ENCODE peak calls at places on chromosomes 5 and 9, in ten cellular contexts. W is aorta; M is CD8-positive, alpha-beta memory T cell; Q is PC-3; H is gastrocnemius medialis; B is colonic mucosa; J is trophoblast cell; N is ascending aorta; R is endothelial cell of umbilical vein; F is sigmoid colon. P is an unnamed sample.

GRCh38 chr5:64397552-64397951 is 108.3 kb upstream of the RGS7BP start:
- DNase-seq in F (no peak), W (no peak), R (no peak), H (no peak), B (no peak), M (no peak), N (no peak), Q (no peak), J (no peak), P (no peak)

GRCh38 chr9:135914921-135915320 is 7.6 kb upstream of the CAMSAP1 start:
- DNase-seq in J (no peak), W (no peak), R (no peak), H (no peak), F (no peak), Q (peak; percentile 3), B (no peak), M (no peak), N (no peak), P (no peak)

GRCh38 chr5:38758774-38759423 is 86.9 kb upstream of the OSMR start:
- DNase-seq in B (no peak), Q (no peak), W (no peak), F (no peak), J (no peak), M (no peak), H (no peak), N (no peak), R (no peak), P (no peak)

GRCh38 chr9:14585730-14586473 is 107.3 kb downstream of the ZDHHC21 start:
- DNase-seq in H (no peak), B (no peak), F (no peak), J (no peak), R (no peak), M (no peak), W (no peak), N (no peak), Q (no peak), P (no peak)

GRCh38 chr5:107502711-107503110 is 168.0 kb downstream of the EFNA5 start:
- DNase-seq in F (no peak), M (no peak), Q (no peak), B (no peak), W (no peak), H (no peak), J (peak; percentile 55), R (no peak), N (no peak), P (no peak)

GRCh38 chr9:73782166-73782565 is 630.5 kb downstream of the ANXA1 start:
- DNase-seq in W (no peak), B (no peak), M (no peak), J (no peak), N (no peak), H (no peak), F (no peak), R (no peak), Q (no peak), P (no peak)

GRCh38 chr9:134425815-134426214 is 99.6 kb downstream of the RXRA start:
- DNase-seq in R (no peak), W (no peak), B (no peak), N (no peak), F (no peak), Q (no peak), J (no peak), H (no peak), M (no peak), P (no peak)

GRCh38 chr9:5509573-5509972 is 758 bp upstream of the PDCD1LG2 start:
- DNase-seq in H (no peak), M (no peak), N (no peak), Q (peak; percentile 91), J (peak; percentile 95), W (no peak), F (no peak), B (no peak), R (peak; percentile 91), P (no peak)

GRCh38 chr9:36450110-36450732 is 50.2 kb upstream of the RNF38 start:
- DNase-seq in J (peak; percentile 83), R (peak; percentile 50), M (no peak), H (no peak), B (peak; percentile 30), W (no peak), Q (peak; percentile 72), F (no peak), N (no peak), P (peak; percentile 41)

GRCh38 chr5:134948929-134949328 is 18.8 kb upstream of the CATSPER3 start:
- DNase-seq in Q (peak; percentile 60), R (peak; percentile 44), W (peak; percentile 79), B (peak; percentile 21), F (peak; percentile 77), N (no peak), M (no peak), H (peak; percentile 43), J (no peak), P (no peak)

GRCh38 chr5:176413255-176413565 is 3.1 kb downstream of the CLTB start:
- DNase-seq in J (no peak), M (no peak), B (no peak), Q (no peak), N (peak; percentile 74), H (no peak), R (no peak), F (no peak), W (peak; percentile 84), P (no peak)

GRCh38 chr9:33103381-33104110 is 27.1 kb upstream of the SMU1 start:
- DNase-seq in W (no peak), R (no peak), M (no peak), J (no peak), B (no peak), F (no peak), H (no peak), Q (no peak), N (no peak), P (no peak)

GRCh38 chr9:121075251-121076036 is 689 bp downstream of the CNTRL start:
- DNase-seq in N (no peak), F (no peak), M (no peak), B (no peak), Q (peak; percentile 19), J (peak; percentile 17), W (no peak), R (no peak), H (no peak), P (peak; percentile 29)

GRCh38 chr5:172188033-172188892 is at the start of gene STK10:
- DNase-seq in F (peak; percentile 96), H (peak; percentile 80), B (peak; percentile 90), Q (peak; percentile 89), W (peak; percentile 98), M (peak; percentile 84), N (peak; percentile 95), J (peak; percentile 94), R (peak; percentile 91), P (peak; percentile 88)

GRCh38 chr5:95448836-95449235 is 57.7 kb downstream of the FAM81B start:
- DNase-seq in M (no peak), J (no peak), N (no peak), Q (no peak), W (no peak), R (no peak), H (no peak), B (no peak), F (no peak), P (no peak)

GRCh38 chr9:125540497-125540896 is 166.5 kb downstream of the MAPKAP1 start:
- DNase-seq in N (no peak), R (no peak), H (no peak), M (no peak), J (peak; percentile 50), W (no peak), Q (peak; percentile 81), F (no peak), B (no peak), P (no peak)

GRCh38 chr9:12748016-12748415 is 26.8 kb upstream of the LURAP1L start:
- DNase-seq in R (peak; percentile 71), B (no peak), M (no peak), Q (peak; percentile 45), N (no peak), J (peak; percentile 4), H (no peak), F (no peak), W (no peak), P (no peak)

GRCh38 chr5:175687231-175687701 is 29.4 kb downstream of the HRH2 start:
- DNase-seq in F (peak; percentile 61), J (no peak), W (peak; percentile 82), H (no peak), M (no peak), B (no peak), N (no peak), R (no peak), Q (no peak), P (no peak)

GRCh38 chr5:92962752-92963151 is 618.3 kb downstream of the NR2F1-AS1 start:
- DNase-seq in W (no peak), M (no peak), H (no peak), N (no peak), R (no peak), F (no peak), B (no peak), J (no peak), Q (no peak), P (no peak)

DNA sequence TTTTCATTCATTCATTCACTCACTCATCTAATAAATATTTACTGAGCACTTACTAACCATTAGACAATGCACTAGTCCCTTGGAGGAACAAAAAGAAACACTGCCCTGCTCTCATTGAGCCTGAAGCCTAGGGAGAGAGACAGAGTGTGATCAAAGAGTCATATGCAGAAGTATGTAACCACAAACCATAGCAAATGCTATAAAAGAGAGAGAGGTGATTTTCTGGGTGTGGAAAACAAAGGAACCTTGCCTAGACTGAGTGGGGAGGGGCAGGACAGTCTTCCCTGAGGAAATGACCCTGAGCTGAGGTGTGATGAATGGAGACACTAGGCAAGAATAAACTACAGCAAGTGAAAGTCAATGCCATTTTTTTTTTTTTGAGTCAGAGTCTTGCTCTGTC is 10.8 kb upstream of the ADRA1B start:
- DNase-seq in J (no peak), Q (peak; percentile 98), B (peak; percentile 65), N (no peak), F (no peak), H (no peak), W (no peak), M (no peak), R (no peak), P (no peak)
- H3K4me1 ChIP-seq in J (peaks cover 38% of the 10 kb centered on the region), Q (peaks cover 63% of the 10 kb centered on the region), B (peaks cover 5% of the 10 kb centered on the region), N (peaks cover 1% of the 10 kb centered on the region), F (no peaks in the 10 kb centered on the region), H (no peaks in the 10 kb centered on the region), W (no peaks in the 10 kb centered on the region), M (no peaks in the 10 kb centered on the region), R (no peaks in the 10 kb centered on the region), P (no peaks in the 10 kb centered on the region)

GRCh38 chr9:124293712-124294504 is 36.2 kb downstream of the NEK6 start:
- DNase-seq in R (no peak), J (no peak), M (no peak), N (no peak), Q (peak; percentile 20), H (no peak), W (no peak), B (no peak), F (no peak), P (no peak)
- H3K27ac ChIP-seq in R (peak overlapping the region; percentile 60), J (no peak overlapping the region), M (no peak overlapping the region), N (no peak overlapping the region), Q (no peak overlapping the region), H (no peak overlapping the region), W (no peak overlapping the region), B (no peak overlapping the region), F (peak overlapping the region; percentile 2), P (no peak overlapping the region)

GRCh38 chr5:146205499-146206202 is 2.2 kb downstream of the RBM27 start:
- DNase-seq in H (no peak), J (no peak), R (no peak), N (no peak), W (no peak), M (no peak), Q (no peak), F (no peak), B (no peak), P (no peak)
- H3K4me1 ChIP-seq in H (peaks cover 58% of the 10 kb centered on the region), J (peaks cover 2% of the 10 kb centered on the region), R (peaks cover 12% of the 10 kb centered on the region), N (no peaks in the 10 kb centered on the region), W (no peaks in the 10 kb centered on the region), M (peaks cover 38% of the 10 kb centered on the region), Q (peaks cover 32% of the 10 kb centered on the region), F (peaks cover 43% of the 10 kb centered on the region), B (peaks cover 20% of the 10 kb centered on the region), P (peaks cover 37% of the 10 kb centered on the region)

GRCh38 chr9:93134740-93135444 is 841 bp upstream of the NINJ1 start:
- DNase-seq in W (no peak), J (no peak), N (no peak), M (no peak), H (no peak), F (peak; percentile 68), Q (no peak), B (no peak), R (no peak), P (no peak)
- H3K27ac ChIP-seq in W (peak overlapping the region; percentile 85), J (no peak overlapping the region), N (peak overlapping the region; percentile 99), M (peak overlapping the region; percentile 88), H (peak overlapping the region; percentile 95), F (peak overlapping the region; percentile 97), Q (no peak overlapping the region), B (peak overlapping the region; percentile 83), R (peak overlapping the region; percentile 75), P (peak overlapping the region; percentile 92)